ENCODE peak calls at places on chromosomes 11 and 22, in six cellular contexts. X is K562, S is A549, V is HepG2, J is endothelial cell of umbilical vein, E is GM12878. C is an unnamed sample.

GRCh38 chr11:69632900-69633299 is 8.1 kb upstream of the CCND1 start:
- DNase-seq in V (no peak), J (no peak), X (no peak), E (no peak), S (no peak), C (no peak)

GRCh38 chr22:49724030-49724892 is 103.4 kb downstream of the BRD1 start:
- DNase-seq in V (no peak), X (peak; percentile 35), J (no peak), S (no peak), E (no peak), C (no peak)

GRCh38 chr11:44562836-44563460 is 2.5 kb upstream of the CD82 start:
- DNase-seq in V (no peak), E (no peak), J (no peak), X (no peak), S (no peak), C (no peak)

GRCh38 chr22:22977479-22978200 is 90.0 kb downstream of the IGLL5 start:
- DNase-seq in S (no peak), E (no peak), J (no peak), X (no peak), V (no peak), C (no peak)

GRCh38 chr11:42996742-42997307 is 315.0 kb upstream of the API5 start:
- DNase-seq in E (no peak), S (no peak), J (no peak), V (no peak), X (no peak), C (no peak)

GRCh38 chr11:12066799-12067508 is 43.4 kb upstream of the MICAL2 start:
- DNase-seq in V (peak; percentile 50), X (no peak), S (no peak), J (no peak), E (no peak), C (peak; percentile 93)

GRCh38 chr22:29302681-29303465 is 3.6 kb upstream of the GAS2L1 start:
- DNase-seq in E (no peak), S (no peak), X (no peak), J (no peak), V (no peak), C (no peak)

GRCh38 chr11:60842688-60843605 is 1.0 kb downstream of the CCDC86 start:
- DNase-seq in V (no peak), J (peak; percentile 32), X (no peak), E (no peak), S (no peak), C (peak; percentile 33)

GRCh38 chr11:47524200-47524874 is 28.6 kb downstream of the CELF1 start:
- DNase-seq in V (no peak), S (no peak), J (peak; percentile 47), X (no peak), E (no peak), C (no peak)

GRCh38 chr11:63491614-63492372 is 826 bp upstream of the PLAAT5 start:
- DNase-seq in J (no peak), V (peak; percentile 92), E (no peak), X (no peak), S (no peak), C (peak; percentile 90)

GRCh38 chr11:120941000-120941399 is 82.9 kb upstream of the TBCEL start:
- DNase-seq in X (no peak), V (no peak), J (no peak), S (no peak), E (no peak), C (no peak)

GRCh38 chr11:93623179-93623578 is 38.3 kb upstream of the CEP295 start:
- DNase-seq in X (no peak), S (no peak), J (no peak), V (no peak), E (peak; percentile 26), C (peak; percentile 84)

GRCh38 chr11:109197656-109198055 is 224.3 kb upstream of the C11orf87 start:
- DNase-seq in V (no peak), J (no peak), E (no peak), X (no peak), S (no peak), C (peak; percentile 74)

GRCh38 chr11:65903068-65903481 is 2.9 kb upstream of the FOSL1 start:
- DNase-seq in E (no peak), J (no peak), S (peak; percentile 85), V (peak; percentile 79), X (peak; percentile 56), C (peak; percentile 78)

GRCh38 chr11:85628771-85629341 is 463 bp downstream of the TMEM126B start:
- DNase-seq in V (peak; percentile 9), J (no peak), S (no peak), X (no peak), E (no peak), C (no peak)

GRCh38 chr11:85627998-85628770 is at the start of gene TMEM126B:
- DNase-seq in J (peak; percentile 98), S (peak; percentile 84), V (peak; percentile 95), E (peak; percentile 84), X (peak; percentile 91), C (peak; percentile 99)

GRCh38 chr11:85627332-85627997 is at the start of gene DLG2:
- DNase-seq in E (no peak), V (no peak), S (no peak), X (no peak), J (peak; percentile 55), C (peak; percentile 52)

DNA sequence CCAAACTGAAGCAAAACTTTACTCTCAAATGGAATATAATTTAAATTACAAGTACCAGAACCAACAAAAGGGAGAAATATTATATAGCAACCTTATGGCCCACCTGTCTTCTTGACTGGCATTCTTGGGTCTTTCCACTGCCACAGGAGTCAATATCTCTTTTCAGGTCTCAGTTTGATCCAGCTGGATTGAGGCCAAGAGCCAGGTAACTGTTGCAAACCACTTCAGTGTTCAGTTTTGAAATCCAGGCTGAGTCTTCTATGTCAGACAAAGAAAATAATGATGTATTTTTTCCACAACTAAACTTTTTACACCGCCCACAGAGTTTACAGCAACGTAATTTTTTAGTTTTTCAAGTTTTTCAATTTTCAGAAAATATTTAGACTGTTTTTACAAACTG is 648 bp downstream of the DLG2 start:
- DNase-seq in X (no peak), S (no peak), E (no peak), J (no peak), V (no peak), C (no peak)
- H3K4me3 ChIP-seq in X (no peak overlapping the region), S (no peak overlapping the region), E (peak overlapping the region; percentile 94), J (no peak overlapping the region), V (peak overlapping the region; percentile 88), C (no peak overlapping the region)

GRCh38 chr11:75810637-75811383 is 4.2 kb upstream of the UVRAG start:
- DNase-seq in S (no peak), E (peak; percentile 71), X (no peak), J (no peak), V (no peak), C (peak; percentile 68)
- TF ChIP-seq MYC in S (no peak), E (no peak), X (no peak), J (no peak), V (no peak), C (no peak)

GRCh38 chr11:57324886-57325734 is at the start of gene TNKS1BP1:
- DNase-seq in X (peak; percentile 87), S (peak; percentile 94), J (peak; percentile 96), V (peak; percentile 91), E (peak; percentile 56), C (peak; percentile 98)
- TF ChIP-seq POLR2A in X (peak; percentile 87), S (peak; percentile 32), J (peak; percentile 70), V (peak; percentile 65), E (peak; percentile 90), C (peak; percentile 76)

GRCh38 chr11:73178092-73178539 is 36.0 kb upstream of the FCHSD2 start:
- DNase-seq in S (peak; percentile 91), E (peak; percentile 68), X (peak; percentile 71), V (peak; percentile 73), J (no peak), C (peak; percentile 89)
- H3K4me3 ChIP-seq in S (no peak overlapping the region), E (no peak overlapping the region), X (no peak overlapping the region), V (peak overlapping the region; percentile 64), J (no peak overlapping the region), C (no peak overlapping the region)

GRCh38 chr11:75719639-75720239 is 2.1 kb downstream of the MOGAT2 start:
- DNase-seq in V (peak; percentile 73), X (no peak), E (no peak), J (no peak), S (no peak), C (no peak)
- TF ChIP-seq MYC in V (peak; percentile 74), X (no peak), E (no peak), J (no peak), S (no peak), C (no peak)

DNA sequence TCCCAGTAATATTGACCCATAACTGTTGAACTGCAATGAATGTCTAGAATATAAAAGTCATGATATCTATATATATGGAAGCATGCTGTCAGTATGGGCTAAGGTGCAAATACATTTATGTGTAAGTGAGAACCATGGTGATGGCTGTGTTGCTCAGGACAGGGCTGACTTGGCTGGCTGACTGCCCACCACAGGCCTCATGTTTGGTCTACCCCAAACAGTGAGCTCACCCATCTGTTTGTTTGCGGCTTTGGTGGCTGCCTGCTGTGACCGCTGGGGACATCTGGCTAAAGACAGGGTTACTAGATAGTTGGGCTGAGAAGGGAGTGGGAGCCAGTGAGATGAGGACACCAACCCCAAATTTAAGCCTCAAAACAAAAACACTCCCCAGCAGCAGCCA is 6.3 kb downstream of the CD44 start:
- DNase-seq in S (no peak), E (peak; percentile 86), X (peak; percentile 25), V (no peak), J (no peak), C (peak; percentile 74)
- TF ChIP-seq POLR2A in S (no peak), E (peak; percentile 3), X (no peak), V (no peak), J (no peak), C (no peak)

GRCh38 chr11:123642435-123642834 is 12.0 kb downstream of the SCN3B start:
- DNase-seq in X (no peak), E (no peak), V (no peak), J (no peak), S (no peak), C (no peak)

GRCh38 chr11:123640029-123640428 is 14.4 kb downstream of the SCN3B start:
- DNase-seq in V (no peak), S (no peak), X (no peak), E (no peak), J (no peak), C (no peak)

GRCh38 chr11:123640677-123641494 is 13.5 kb downstream of the SCN3B start:
- DNase-seq in S (peak; percentile 43), V (peak; percentile 20), J (peak; percentile 49), X (peak; percentile 81), E (no peak), C (peak; percentile 70)

GRCh38 chr11:123645576-123645975 is 8.8 kb downstream of the SCN3B start:
- DNase-seq in E (no peak), X (no peak), S (no peak), J (no peak), V (no peak), C (no peak)

GRCh38 chr11:123641495-123641840 is 13.0 kb downstream of the SCN3B start:
- DNase-seq in S (no peak), E (no peak), J (no peak), V (no peak), X (no peak), C (no peak)
- H3K4me3 ChIP-seq in S (no peak overlapping the region), E (no peak overlapping the region), J (no peak overlapping the region), V (no peak overlapping the region), X (no peak overlapping the region), C (no peak overlapping the region)

C was measured in NB4.